ENCODE peak calls at places on chromosomes 1 and 21, in seven cellular contexts. One of them, this sample, is unnamed.

GRCh38 chr1:36829066-36829465 is 205.2 kb downstream of the GRIK3 start:
- DNase-seq in astrocyte of the cerebellum: no peak
- DNase-seq in BE2C: no peak
- DNase-seq in RWPE1: no peak
- DNase-seq in breast epithelium: no peak
- DNase-seq in choroid plexus epithelial cell: no peak
- DNase-seq in ascending aorta: no peak
- DNase-seq in this sample: no peak

GRCh38 chr1:117339866-117340357 is 27.3 kb upstream of the MAN1A2 start:
- DNase-seq in astrocyte of the cerebellum: no peak
- DNase-seq in ascending aorta: no peak
- DNase-seq in RWPE1: peak
- DNase-seq in choroid plexus epithelial cell: peak
- DNase-seq in breast epithelium: no peak
- DNase-seq in BE2C: peak
- DNase-seq in this sample: no peak

GRCh38 chr21:16084776-16085364 is 355.1 kb downstream of the USP25 start:
- DNase-seq in breast epithelium: no peak
- DNase-seq in BE2C: no peak
- DNase-seq in astrocyte of the cerebellum: peak
- DNase-seq in ascending aorta: no peak
- DNase-seq in choroid plexus epithelial cell: no peak
- DNase-seq in RWPE1: no peak
- DNase-seq in this sample: no peak

GRCh38 chr21:43004926-43005325 is 30.6 kb downstream of the PKNOX1 start:
- DNase-seq in RWPE1: no peak
- DNase-seq in choroid plexus epithelial cell: no peak
- DNase-seq in ascending aorta: no peak
- DNase-seq in astrocyte of the cerebellum: peak
- DNase-seq in BE2C: no peak
- DNase-seq in breast epithelium: no peak
- DNase-seq in this sample: no peak

GRCh38 chr1:56438901-56439551 is 140.3 kb downstream of the PLPP3 start:
- DNase-seq in ascending aorta: no peak
- DNase-seq in choroid plexus epithelial cell: no peak
- DNase-seq in breast epithelium: no peak
- DNase-seq in BE2C: no peak
- DNase-seq in RWPE1: no peak
- DNase-seq in astrocyte of the cerebellum: no peak
- DNase-seq in this sample: no peak

GRCh38 chr1:47618830-47619229 is 181.0 kb downstream of the FOXD2 start:
- DNase-seq in choroid plexus epithelial cell: no peak
- DNase-seq in breast epithelium: no peak
- DNase-seq in BE2C: no peak
- DNase-seq in ascending aorta: no peak
- DNase-seq in RWPE1: no peak
- DNase-seq in astrocyte of the cerebellum: no peak
- DNase-seq in this sample: no peak

GRCh38 chr21:46572850-46573249 is 32.0 kb downstream of the S100B start:
- DNase-seq in BE2C: no peak
- DNase-seq in choroid plexus epithelial cell: no peak
- DNase-seq in breast epithelium: no peak
- DNase-seq in astrocyte of the cerebellum: no peak
- DNase-seq in RWPE1: no peak
- DNase-seq in ascending aorta: no peak
- DNase-seq in this sample: no peak

GRCh38 chr1:7869136-7869905 is 16.5 kb upstream of the UTS2 start:
- DNase-seq in ascending aorta: no peak
- DNase-seq in breast epithelium: no peak
- DNase-seq in choroid plexus epithelial cell: no peak
- DNase-seq in BE2C: no peak
- DNase-seq in astrocyte of the cerebellum: no peak
- DNase-seq in RWPE1: no peak
- DNase-seq in this sample: no peak

GRCh38 chr1:33182452-33182851 is 609 bp upstream of the TRIM62 start:
- DNase-seq in ascending aorta: no peak
- DNase-seq in breast epithelium: no peak
- DNase-seq in RWPE1: no peak
- DNase-seq in BE2C: no peak
- DNase-seq in astrocyte of the cerebellum: no peak
- DNase-seq in choroid plexus epithelial cell: peak
- DNase-seq in this sample: peak

GRCh38 chr1:221174598-221174997 is 295.4 kb downstream of the HLX start:
- DNase-seq in RWPE1: no peak
- DNase-seq in astrocyte of the cerebellum: no peak
- DNase-seq in BE2C: peak
- DNase-seq in ascending aorta: no peak
- DNase-seq in choroid plexus epithelial cell: no peak
- DNase-seq in breast epithelium: no peak
- DNase-seq in this sample: peak
- TF ChIP-seq CTCF in RWPE1: no peak
- TF ChIP-seq CTCF in astrocyte of the cerebellum: no peak
- TF ChIP-seq CTCF in BE2C: peak
- TF ChIP-seq CTCF in ascending aorta: no peak
- TF ChIP-seq CTCF in choroid plexus epithelial cell: no peak
- TF ChIP-seq CTCF in breast epithelium: no peak
- TF ChIP-seq CTCF in this sample: no peak

GRCh38 chr1:168372307-168372706 is 91.6 kb downstream of the TBX19 start:
- DNase-seq in BE2C: no peak
- DNase-seq in astrocyte of the cerebellum: no peak
- DNase-seq in RWPE1: no peak
- DNase-seq in breast epithelium: no peak
- DNase-seq in ascending aorta: no peak
- DNase-seq in choroid plexus epithelial cell: no peak
- DNase-seq in this sample: no peak

GRCh38 chr1:168371477-168371876 is 90.8 kb downstream of the TBX19 start:
- DNase-seq in ascending aorta: no peak
- DNase-seq in breast epithelium: no peak
- DNase-seq in astrocyte of the cerebellum: no peak
- DNase-seq in choroid plexus epithelial cell: no peak
- DNase-seq in BE2C: no peak
- DNase-seq in RWPE1: no peak
- DNase-seq in this sample: no peak

GRCh38 chr1:168372857-168373520 is 92.3 kb downstream of the TBX19 start:
- DNase-seq in BE2C: peak
- DNase-seq in breast epithelium: no peak
- DNase-seq in RWPE1: no peak
- DNase-seq in astrocyte of the cerebellum: no peak
- DNase-seq in choroid plexus epithelial cell: no peak
- DNase-seq in ascending aorta: no peak
- DNase-seq in this sample: no peak

GRCh38 chr1:168375901-168376300 is 95.2 kb downstream of the TBX19 start:
- DNase-seq in BE2C: no peak
- DNase-seq in breast epithelium: no peak
- DNase-seq in RWPE1: no peak
- DNase-seq in choroid plexus epithelial cell: no peak
- DNase-seq in ascending aorta: no peak
- DNase-seq in astrocyte of the cerebellum: no peak
- DNase-seq in this sample: no peak

GRCh38 chr1:168373869-168374268 is 93.2 kb downstream of the TBX19 start:
- DNase-seq in RWPE1: no peak
- DNase-seq in BE2C: no peak
- DNase-seq in astrocyte of the cerebellum: no peak
- DNase-seq in ascending aorta: no peak
- DNase-seq in breast epithelium: no peak
- DNase-seq in choroid plexus epithelial cell: no peak
- DNase-seq in this sample: no peak
- TF ChIP-seq CTCF in RWPE1: no peak
- TF ChIP-seq CTCF in BE2C: no peak
- TF ChIP-seq CTCF in astrocyte of the cerebellum: no peak
- TF ChIP-seq CTCF in ascending aorta: no peak
- TF ChIP-seq CTCF in breast epithelium: no peak
- TF ChIP-seq CTCF in choroid plexus epithelial cell: no peak
- TF ChIP-seq CTCF in this sample: no peak

GRCh38 chr1:26317612-26318337 is at the start of gene CD52:
- DNase-seq in RWPE1: no peak
- DNase-seq in BE2C: no peak
- DNase-seq in choroid plexus epithelial cell: no peak
- DNase-seq in ascending aorta: no peak
- DNase-seq in astrocyte of the cerebellum: no peak
- DNase-seq in breast epithelium: no peak
- DNase-seq in this sample: no peak
- TF ChIP-seq CTCF in RWPE1: no peak
- TF ChIP-seq CTCF in BE2C: no peak
- TF ChIP-seq CTCF in choroid plexus epithelial cell: no peak
- TF ChIP-seq CTCF in ascending aorta: no peak
- TF ChIP-seq CTCF in astrocyte of the cerebellum: no peak
- TF ChIP-seq CTCF in breast epithelium: no peak
- TF ChIP-seq CTCF in this sample: no peak

GRCh38 chr1:223133824-223134435 is 9.1 kb downstream of the TLR5 start:
- DNase-seq in ascending aorta: no peak
- DNase-seq in astrocyte of the cerebellum: peak
- DNase-seq in breast epithelium: peak
- DNase-seq in choroid plexus epithelial cell: peak
- DNase-seq in RWPE1: peak
- DNase-seq in BE2C: peak
- DNase-seq in this sample: peak
- TF ChIP-seq CTCF in ascending aorta: peak
- TF ChIP-seq CTCF in astrocyte of the cerebellum: peak
- TF ChIP-seq CTCF in breast epithelium: peak
- TF ChIP-seq CTCF in choroid plexus epithelial cell: peak
- TF ChIP-seq CTCF in RWPE1: peak
- TF ChIP-seq CTCF in BE2C: peak
- TF ChIP-seq CTCF in this sample: peak

GRCh38 chr1:46340404-46341221 is at the start of gene NSUN4:
- DNase-seq in BE2C: peak
- DNase-seq in astrocyte of the cerebellum: peak
- DNase-seq in ascending aorta: peak
- DNase-seq in RWPE1: peak
- DNase-seq in choroid plexus epithelial cell: peak
- DNase-seq in breast epithelium: peak
- DNase-seq in this sample: peak
- TF ChIP-seq CTCF in BE2C: peak
- TF ChIP-seq CTCF in astrocyte of the cerebellum: peak
- TF ChIP-seq CTCF in ascending aorta: peak
- TF ChIP-seq CTCF in RWPE1: peak
- TF ChIP-seq CTCF in choroid plexus epithelial cell: peak
- TF ChIP-seq CTCF in breast epithelium: peak
- TF ChIP-seq CTCF in this sample: peak

DNA sequence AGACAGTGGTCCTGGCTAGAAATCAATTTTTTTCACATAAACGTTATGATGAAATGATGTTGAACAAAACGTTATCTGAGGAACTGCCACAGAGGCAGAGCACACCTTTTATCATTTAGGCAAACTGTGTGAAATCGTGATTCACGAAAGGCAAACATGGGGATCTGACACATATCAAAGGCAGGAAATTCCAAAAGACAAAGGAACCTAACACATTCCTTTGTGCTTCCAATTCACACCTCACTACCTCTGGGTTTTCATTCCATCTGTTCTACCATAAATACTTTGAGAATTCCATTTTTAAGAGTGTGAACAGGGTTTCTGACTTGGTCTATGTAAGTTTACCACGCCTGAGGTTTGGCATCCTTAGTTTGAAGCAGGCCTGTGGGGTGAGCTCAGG is 119.5 kb upstream of the KRTAP19-8 start:
- DNase-seq in RWPE1: no peak
- DNase-seq in choroid plexus epithelial cell: no peak
- DNase-seq in ascending aorta: no peak
- DNase-seq in breast epithelium: no peak
- DNase-seq in BE2C: no peak
- DNase-seq in astrocyte of the cerebellum: no peak
- DNase-seq in this sample: no peak
- TF ChIP-seq CTCF in RWPE1: no peak
- TF ChIP-seq CTCF in choroid plexus epithelial cell: no peak
- TF ChIP-seq CTCF in ascending aorta: no peak
- TF ChIP-seq CTCF in breast epithelium: no peak
- TF ChIP-seq CTCF in BE2C: no peak
- TF ChIP-seq CTCF in astrocyte of the cerebellum: no peak
- TF ChIP-seq CTCF in this sample: no peak

GRCh38 chr1:85300140-85300539 is 23.7 kb upstream of the BCL10 start:
- DNase-seq in BE2C: no peak
- DNase-seq in astrocyte of the cerebellum: no peak
- DNase-seq in breast epithelium: no peak
- DNase-seq in RWPE1: no peak
- DNase-seq in choroid plexus epithelial cell: no peak
- DNase-seq in ascending aorta: no peak
- DNase-seq in this sample: no peak
- TF ChIP-seq CTCF in BE2C: no peak
- TF ChIP-seq CTCF in astrocyte of the cerebellum: no peak
- TF ChIP-seq CTCF in breast epithelium: no peak
- TF ChIP-seq CTCF in RWPE1: no peak
- TF ChIP-seq CTCF in choroid plexus epithelial cell: no peak
- TF ChIP-seq CTCF in ascending aorta: no peak
- TF ChIP-seq CTCF in this sample: no peak

DNA sequence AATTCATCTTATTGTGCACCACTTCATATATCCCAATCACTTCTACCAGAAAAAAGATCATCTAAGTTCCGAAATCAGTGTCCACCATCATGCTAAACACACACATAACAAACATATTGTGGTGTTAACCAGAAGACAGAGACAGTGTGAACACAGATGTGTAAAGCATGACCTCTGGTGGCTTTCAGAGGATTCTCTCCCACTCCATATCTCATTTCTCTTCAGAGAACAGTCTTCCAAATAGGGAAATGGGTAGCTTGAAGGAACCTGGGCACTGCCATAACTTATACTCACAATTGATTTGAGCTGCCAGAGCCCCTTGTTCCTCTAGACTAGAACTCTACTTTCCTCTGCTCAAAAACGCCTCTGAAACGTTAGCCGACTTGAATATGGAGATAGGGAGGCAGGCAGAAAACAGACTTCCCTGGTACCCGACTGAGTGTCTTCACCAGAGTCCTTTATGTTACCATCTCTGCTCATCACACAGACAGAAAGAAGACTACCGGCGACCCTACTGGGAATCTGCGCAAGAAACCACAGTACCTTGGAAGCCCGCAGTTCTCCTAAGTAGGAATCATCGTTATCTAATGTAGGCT is 1.8 kb upstream of the ELAPOR1 start:
- DNase-seq in BE2C: no peak
- DNase-seq in breast epithelium: no peak
- DNase-seq in astrocyte of the cerebellum: no peak
- DNase-seq in choroid plexus epithelial cell: peak
- DNase-seq in RWPE1: no peak
- DNase-seq in ascending aorta: no peak
- DNase-seq in this sample: no peak
- TF ChIP-seq CTCF in BE2C: peak
- TF ChIP-seq CTCF in breast epithelium: no peak
- TF ChIP-seq CTCF in astrocyte of the cerebellum: peak
- TF ChIP-seq CTCF in choroid plexus epithelial cell: peak
- TF ChIP-seq CTCF in RWPE1: no peak
- TF ChIP-seq CTCF in ascending aorta: no peak
- TF ChIP-seq CTCF in this sample: no peak

This sample was measured in glutamatergic neuron.